ENCODE peak calls at places on chromosomes 6 and 20, in four cellular contexts. One of them, this sample, is unnamed.

GRCh38 chr6:52904562-52905279 is 4.8 kb downstream of the GSTA3 start:
- DNase-seq in RWPE1: no peak
- DNase-seq in HL-60: no peak
- DNase-seq in breast epithelium: no peak
- DNase-seq in this sample: no peak

GRCh38 chr6:38997128-38997761 is 51.3 kb upstream of the GLP1R start:
- DNase-seq in HL-60: no peak
- DNase-seq in breast epithelium: no peak
- DNase-seq in RWPE1: no peak
- DNase-seq in this sample: no peak

GRCh38 chr20:21548390-21549035 is 34.6 kb upstream of the NKX2-2 start:
- DNase-seq in RWPE1: no peak
- DNase-seq in HL-60: no peak
- DNase-seq in breast epithelium: no peak
- DNase-seq in this sample: peak; percentile 10

GRCh38 chr6:43268782-43269272 is 25.5 kb downstream of the TTBK1 start:
- DNase-seq in breast epithelium: no peak
- DNase-seq in HL-60: no peak
- DNase-seq in RWPE1: no peak
- DNase-seq in this sample: no peak

GRCh38 chr20:1943267-1944002 is 48.2 kb downstream of the SIRPA start:
- DNase-seq in breast epithelium: no peak
- DNase-seq in RWPE1: peak; percentile 68
- DNase-seq in HL-60: no peak
- DNase-seq in this sample: no peak

GRCh38 chr6:38349795-38350194 is 289.9 kb downstream of the BTBD9 start:
- DNase-seq in HL-60: no peak
- DNase-seq in RWPE1: no peak
- DNase-seq in breast epithelium: no peak
- DNase-seq in this sample: no peak

GRCh38 chr6:79778794-79779193 is 147.7 kb downstream of the SH3BGRL2 start:
- DNase-seq in RWPE1: no peak
- DNase-seq in HL-60: no peak
- DNase-seq in breast epithelium: no peak
- DNase-seq in this sample: no peak

GRCh38 chr6:34235605-34236422 is 859 bp upstream of the HMGA1 start:
- DNase-seq in RWPE1: peak; percentile 80
- DNase-seq in HL-60: peak; percentile 63
- DNase-seq in breast epithelium: no peak
- DNase-seq in this sample: no peak

GRCh38 chr6:17865798-17866725 is 121.4 kb downstream of the KIF13A start:
- DNase-seq in RWPE1: peak; percentile 87
- DNase-seq in breast epithelium: peak; percentile 80
- DNase-seq in HL-60: no peak
- DNase-seq in this sample: no peak

GRCh38 chr20:19510626-19511025 is 247.4 kb upstream of the RIN2 start:
- DNase-seq in breast epithelium: no peak
- DNase-seq in HL-60: no peak
- DNase-seq in RWPE1: no peak
- DNase-seq in this sample: no peak

GRCh38 chr20:45487231-45487635 is 17.7 kb downstream of the WFDC2 start:
- DNase-seq in breast epithelium: no peak
- DNase-seq in RWPE1: no peak
- DNase-seq in HL-60: no peak
- DNase-seq in this sample: no peak
- TF ChIP-seq CTCF in breast epithelium: no peak
- TF ChIP-seq CTCF in RWPE1: no peak
- TF ChIP-seq CTCF in HL-60: no peak
- TF ChIP-seq CTCF in this sample: peak; percentile 67

DNA sequence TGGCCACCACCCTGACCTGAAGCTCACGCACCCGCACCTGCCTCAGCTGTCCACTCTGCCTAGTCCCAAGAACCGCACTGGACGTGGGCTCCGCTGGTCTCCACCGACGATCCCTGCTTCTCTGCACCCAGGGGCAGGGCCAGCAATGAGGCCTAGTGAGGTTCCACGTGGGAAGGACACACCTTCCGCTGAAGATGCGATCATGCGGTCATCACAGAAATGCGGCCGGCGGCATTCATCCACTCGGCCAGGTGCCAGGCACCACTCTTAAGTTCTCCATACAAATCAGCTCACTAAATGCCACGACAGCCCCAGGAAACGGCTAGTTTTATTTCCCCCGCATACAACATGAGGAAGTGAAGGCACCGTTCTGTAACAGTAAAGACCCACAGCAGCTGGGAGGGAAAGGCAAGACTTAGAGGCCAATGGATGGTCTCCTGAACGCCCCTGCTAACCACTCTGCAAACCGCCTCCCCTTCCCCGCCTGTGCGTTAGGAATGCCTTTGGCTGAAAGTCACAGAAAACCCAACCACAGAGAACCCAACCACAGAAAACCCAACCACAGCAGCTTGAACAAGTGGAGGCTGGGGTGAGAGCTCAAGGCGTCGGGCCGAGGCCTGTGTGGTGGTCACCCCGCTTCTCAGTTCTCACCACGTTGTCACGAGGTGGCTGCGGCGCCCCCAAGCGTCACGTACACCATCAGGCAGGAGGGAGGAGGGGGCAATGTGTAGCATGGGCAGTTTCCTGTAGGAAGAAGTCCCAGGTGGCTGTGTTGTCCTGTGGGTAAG is 204.4 kb downstream of the TAF4 start:
- DNase-seq in breast epithelium: no peak
- DNase-seq in RWPE1: no peak
- DNase-seq in HL-60: no peak
- DNase-seq in this sample: no peak
- TF ChIP-seq CTCF in breast epithelium: no peak
- TF ChIP-seq CTCF in RWPE1: no peak
- TF ChIP-seq CTCF in HL-60: no peak
- TF ChIP-seq CTCF in this sample: no peak

GRCh38 chr6:128327890-128328289 is 192.5 kb downstream of the PTPRK start:
- DNase-seq in RWPE1: no peak
- DNase-seq in breast epithelium: no peak
- DNase-seq in HL-60: peak; percentile 13
- DNase-seq in this sample: no peak
- TF ChIP-seq CTCF in RWPE1: no peak
- TF ChIP-seq CTCF in breast epithelium: no peak
- TF ChIP-seq CTCF in HL-60: peak; percentile 52
- TF ChIP-seq CTCF in this sample: peak; percentile 55

DNA sequence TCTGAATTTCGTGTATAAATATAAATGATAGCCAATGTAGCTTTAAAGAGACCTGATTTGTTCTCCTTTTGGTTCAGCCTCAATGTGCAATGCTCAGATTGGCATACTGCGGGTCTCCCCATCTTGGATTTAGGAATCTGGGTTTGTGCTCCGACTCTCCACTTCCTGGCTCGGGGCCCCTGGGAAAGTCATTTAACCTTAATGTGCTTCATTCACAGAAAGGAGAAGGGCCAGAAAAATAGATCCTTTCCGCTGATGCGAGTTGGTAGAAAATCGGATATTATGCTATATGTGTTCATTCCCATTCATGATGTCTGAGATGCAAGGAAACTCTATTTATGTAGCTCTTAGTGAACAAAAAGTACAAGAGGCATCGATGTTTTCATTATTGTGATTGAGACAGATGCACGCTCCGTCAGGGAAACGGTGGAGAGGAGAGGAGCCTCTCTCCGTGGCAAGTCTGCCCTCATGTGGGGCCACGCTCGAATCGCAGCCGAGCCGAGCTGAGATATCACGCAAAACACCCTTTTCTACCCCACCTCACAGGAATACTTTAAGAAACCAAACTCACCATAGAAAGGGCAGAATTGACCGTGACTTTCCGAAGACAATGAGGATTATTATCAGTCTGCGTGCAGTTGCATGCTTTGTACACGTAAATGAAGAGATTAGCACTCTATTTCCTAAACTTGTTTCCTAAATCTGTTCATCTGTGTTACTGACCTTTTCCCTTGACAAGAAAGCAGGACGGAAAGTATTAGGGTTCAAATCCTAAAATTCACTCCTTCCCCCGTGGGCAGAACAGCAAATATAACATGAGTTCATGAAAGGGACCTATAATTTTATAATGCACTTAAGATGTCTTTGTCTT is 136.6 kb downstream of the COL9A1 start:
- DNase-seq in RWPE1: peak; percentile 31
- DNase-seq in HL-60: no peak
- DNase-seq in breast epithelium: no peak
- DNase-seq in this sample: no peak
- TF ChIP-seq CTCF in RWPE1: peak; percentile 57
- TF ChIP-seq CTCF in HL-60: peak; percentile 62
- TF ChIP-seq CTCF in breast epithelium: no peak
- TF ChIP-seq CTCF in this sample: peak; percentile 85

GRCh38 chr20:63060057-63060991 is 53.6 kb upstream of the BHLHE23 start:
- DNase-seq in RWPE1: peak; percentile 68
- DNase-seq in breast epithelium: no peak
- DNase-seq in HL-60: no peak
- DNase-seq in this sample: no peak
- TF ChIP-seq CTCF in RWPE1: no peak
- TF ChIP-seq CTCF in breast epithelium: no peak
- TF ChIP-seq CTCF in HL-60: no peak
- TF ChIP-seq CTCF in this sample: no peak